ENCODE peak calls at places on chromosomes 4 and X, in seven cellular contexts. One of them, this sample, is unnamed.

GRCh38 chr4:123840232-123840631 is 443.6 kb downstream of the SPRY1 start:
- DNase-seq in esophagus squamous epithelium: no peak
- DNase-seq in CD8-positive, alpha-beta T cell: no peak
- DNase-seq in right cardiac atrium: no peak
- DNase-seq in CD4-positive, CD25-positive, alpha-beta regulatory T cell: no peak
- DNase-seq in OCI-LY7: no peak
- DNase-seq in cardiac muscle cell: no peak
- DNase-seq in this sample: no peak

GRCh38 chr4:159358226-159358625 is 255.3 kb downstream of the RAPGEF2 start:
- DNase-seq in esophagus squamous epithelium: no peak
- DNase-seq in CD8-positive, alpha-beta T cell: no peak
- DNase-seq in right cardiac atrium: no peak
- DNase-seq in CD4-positive, CD25-positive, alpha-beta regulatory T cell: no peak
- DNase-seq in OCI-LY7: no peak
- DNase-seq in cardiac muscle cell: peak; percentile 68
- DNase-seq in this sample: no peak

GRCh38 chr4:40329805-40330204 is 5.3 kb upstream of the CHRNA9 start:
- DNase-seq in esophagus squamous epithelium: no peak
- DNase-seq in CD8-positive, alpha-beta T cell: no peak
- DNase-seq in right cardiac atrium: no peak
- DNase-seq in CD4-positive, CD25-positive, alpha-beta regulatory T cell: no peak
- DNase-seq in OCI-LY7: no peak
- DNase-seq in cardiac muscle cell: no peak
- DNase-seq in this sample: no peak

GRCh38 chr4:102560743-102561341 is 59.7 kb downstream of the NFKB1 start:
- DNase-seq in esophagus squamous epithelium: no peak
- DNase-seq in CD8-positive, alpha-beta T cell: no peak
- DNase-seq in right cardiac atrium: no peak
- DNase-seq in CD4-positive, CD25-positive, alpha-beta regulatory T cell: no peak
- DNase-seq in OCI-LY7: no peak
- DNase-seq in cardiac muscle cell: no peak
- DNase-seq in this sample: no peak

GRCh38 chr4:139469216-139469615 is 15.3 kb downstream of the RAB33B start:
- DNase-seq in esophagus squamous epithelium: no peak
- DNase-seq in CD8-positive, alpha-beta T cell: no peak
- DNase-seq in right cardiac atrium: no peak
- DNase-seq in CD4-positive, CD25-positive, alpha-beta regulatory T cell: no peak
- DNase-seq in OCI-LY7: no peak
- DNase-seq in cardiac muscle cell: no peak
- DNase-seq in this sample: no peak

GRCh38 chrX:153459976-153460375 is 10.4 kb downstream of the HAUS7 start:
- DNase-seq in esophagus squamous epithelium: no peak
- DNase-seq in CD8-positive, alpha-beta T cell: no peak
- DNase-seq in right cardiac atrium: no peak
- DNase-seq in CD4-positive, CD25-positive, alpha-beta regulatory T cell: no peak
- DNase-seq in OCI-LY7: no peak
- DNase-seq in cardiac muscle cell: peak; percentile 35
- DNase-seq in this sample: no peak

GRCh38 chr4:82201303-82201702 is 172.5 kb downstream of the HNRNPD start:
- DNase-seq in esophagus squamous epithelium: no peak
- DNase-seq in CD8-positive, alpha-beta T cell: no peak
- DNase-seq in right cardiac atrium: no peak
- DNase-seq in CD4-positive, CD25-positive, alpha-beta regulatory T cell: no peak
- DNase-seq in OCI-LY7: no peak
- DNase-seq in cardiac muscle cell: peak; percentile 29
- DNase-seq in this sample: no peak

GRCh38 chr4:1976416-1977352 is 32.1 kb downstream of the NELFA start:
- DNase-seq in esophagus squamous epithelium: no peak
- DNase-seq in CD8-positive, alpha-beta T cell: no peak
- DNase-seq in right cardiac atrium: no peak
- DNase-seq in CD4-positive, CD25-positive, alpha-beta regulatory T cell: no peak
- DNase-seq in OCI-LY7: no peak
- DNase-seq in cardiac muscle cell: no peak
- DNase-seq in this sample: no peak

GRCh38 chr4:169252339-169253086 is 18.2 kb downstream of the SH3RF1 start:
- DNase-seq in esophagus squamous epithelium: no peak
- DNase-seq in CD8-positive, alpha-beta T cell: no peak
- DNase-seq in right cardiac atrium: no peak
- DNase-seq in CD4-positive, CD25-positive, alpha-beta regulatory T cell: no peak
- DNase-seq in OCI-LY7: no peak
- DNase-seq in cardiac muscle cell: peak; percentile 54
- DNase-seq in this sample: no peak

GRCh38 chr4:84878090-84878489 is 88.4 kb downstream of the WDFY3 start:
- DNase-seq in esophagus squamous epithelium: no peak
- DNase-seq in CD8-positive, alpha-beta T cell: no peak
- DNase-seq in right cardiac atrium: no peak
- DNase-seq in CD4-positive, CD25-positive, alpha-beta regulatory T cell: no peak
- DNase-seq in OCI-LY7: no peak
- DNase-seq in cardiac muscle cell: peak; percentile 73
- DNase-seq in this sample: no peak

GRCh38 chrX:125203737-125204578 is 115.7 kb upstream of the TEX13C start:
- DNase-seq in esophagus squamous epithelium: no peak
- DNase-seq in CD8-positive, alpha-beta T cell: no peak
- DNase-seq in right cardiac atrium: peak; percentile 22
- DNase-seq in CD4-positive, CD25-positive, alpha-beta regulatory T cell: no peak
- DNase-seq in OCI-LY7: no peak
- DNase-seq in cardiac muscle cell: no peak
- DNase-seq in this sample: no peak

GRCh38 chrX:22958250-22958649 is 41.5 kb upstream of the DDX53 start:
- DNase-seq in esophagus squamous epithelium: no peak
- DNase-seq in CD8-positive, alpha-beta T cell: no peak
- DNase-seq in right cardiac atrium: no peak
- DNase-seq in CD4-positive, CD25-positive, alpha-beta regulatory T cell: no peak
- DNase-seq in OCI-LY7: no peak
- DNase-seq in cardiac muscle cell: no peak
- DNase-seq in this sample: no peak

GRCh38 chr4:20916106-20916505 is 215.8 kb downstream of the PACRGL start:
- DNase-seq in esophagus squamous epithelium: no peak
- DNase-seq in CD8-positive, alpha-beta T cell: peak; percentile 23
- DNase-seq in right cardiac atrium: no peak
- DNase-seq in CD4-positive, CD25-positive, alpha-beta regulatory T cell: no peak
- DNase-seq in OCI-LY7: no peak
- DNase-seq in cardiac muscle cell: no peak
- DNase-seq in this sample: no peak

GRCh38 chr4:99723555-99724450 is 66.2 kb upstream of the C4orf54 start:
- DNase-seq in esophagus squamous epithelium: no peak
- DNase-seq in CD8-positive, alpha-beta T cell: no peak
- DNase-seq in right cardiac atrium: peak; percentile 48
- DNase-seq in CD4-positive, CD25-positive, alpha-beta regulatory T cell: no peak
- DNase-seq in OCI-LY7: no peak
- DNase-seq in cardiac muscle cell: peak; percentile 74
- DNase-seq in this sample: peak; percentile 88

GRCh38 chr4:21470531-21470930 is 478.0 kb downstream of the KCNIP4 start:
- DNase-seq in esophagus squamous epithelium: no peak
- DNase-seq in CD8-positive, alpha-beta T cell: no peak
- DNase-seq in right cardiac atrium: no peak
- DNase-seq in CD4-positive, CD25-positive, alpha-beta regulatory T cell: no peak
- DNase-seq in OCI-LY7: no peak
- DNase-seq in cardiac muscle cell: peak; percentile 69
- DNase-seq in this sample: no peak

GRCh38 chrX:138018145-138018799 is 452.3 kb downstream of the ZIC3 start:
- DNase-seq in esophagus squamous epithelium: no peak
- DNase-seq in CD8-positive, alpha-beta T cell: no peak
- DNase-seq in right cardiac atrium: no peak
- DNase-seq in CD4-positive, CD25-positive, alpha-beta regulatory T cell: no peak
- DNase-seq in OCI-LY7: no peak
- DNase-seq in cardiac muscle cell: no peak
- DNase-seq in this sample: no peak

DNA sequence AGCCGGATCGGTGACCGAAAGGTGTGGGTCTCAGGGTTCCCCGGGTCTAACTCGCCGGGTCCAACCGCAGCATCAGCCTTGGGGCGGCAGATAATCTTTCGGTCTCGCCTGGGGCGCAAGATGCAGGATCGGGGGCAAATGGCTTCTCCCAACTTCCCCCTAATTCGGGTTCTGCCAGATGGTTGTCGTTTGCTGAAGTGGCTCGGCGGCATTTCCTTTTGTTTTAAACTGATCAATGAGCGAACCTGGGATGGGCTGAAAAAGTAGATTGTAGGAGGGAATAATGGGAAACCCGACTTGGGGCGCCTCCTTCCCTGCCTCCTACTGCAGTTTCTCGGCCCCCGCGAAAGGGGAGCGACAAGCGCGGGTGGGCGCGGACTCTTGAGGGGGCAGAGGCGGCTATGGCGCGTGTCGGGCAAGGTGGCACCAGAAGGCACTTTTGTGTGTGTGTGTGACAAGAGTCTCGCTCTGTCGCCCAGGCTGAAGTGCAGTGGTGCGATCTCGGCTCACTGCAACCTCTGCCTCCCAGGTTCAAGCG is 3.1 kb downstream of the PDGFRA start:
- DNase-seq in esophagus squamous epithelium: no peak
- DNase-seq in CD8-positive, alpha-beta T cell: no peak
- DNase-seq in right cardiac atrium: no peak
- DNase-seq in CD4-positive, CD25-positive, alpha-beta regulatory T cell: no peak
- DNase-seq in OCI-LY7: no peak
- DNase-seq in cardiac muscle cell: peak; percentile 21
- DNase-seq in this sample: no peak
- H3K9me3 ChIP-seq in esophagus squamous epithelium: no peaks in the 10 kb centered on the region
- H3K9me3 ChIP-seq in CD8-positive, alpha-beta T cell: no peaks in the 10 kb centered on the region
- H3K9me3 ChIP-seq in right cardiac atrium: no peaks in the 10 kb centered on the region
- H3K9me3 ChIP-seq in CD4-positive, CD25-positive, alpha-beta regulatory T cell: no peaks in the 10 kb centered on the region
- H3K9me3 ChIP-seq in OCI-LY7: no peaks in the 10 kb centered on the region
- H3K9me3 ChIP-seq in cardiac muscle cell: no peaks in the 10 kb centered on the region
- H3K9me3 ChIP-seq in this sample: no peaks in the 10 kb centered on the region

GRCh38 chrX:40157228-40158035 is 59.7 kb upstream of the BCOR start:
- DNase-seq in esophagus squamous epithelium: no peak
- DNase-seq in CD8-positive, alpha-beta T cell: no peak
- DNase-seq in right cardiac atrium: no peak
- DNase-seq in CD4-positive, CD25-positive, alpha-beta regulatory T cell: no peak
- DNase-seq in OCI-LY7: peak; percentile 25
- DNase-seq in cardiac muscle cell: no peak
- DNase-seq in this sample: no peak

GRCh38 chrX:40158036-40158706 is 60.4 kb upstream of the BCOR start:
- DNase-seq in esophagus squamous epithelium: no peak
- DNase-seq in CD8-positive, alpha-beta T cell: peak; percentile 28
- DNase-seq in right cardiac atrium: no peak
- DNase-seq in CD4-positive, CD25-positive, alpha-beta regulatory T cell: no peak
- DNase-seq in OCI-LY7: peak; percentile 51
- DNase-seq in cardiac muscle cell: no peak
- DNase-seq in this sample: no peak

GRCh38 chrX:40154853-40155616 is 57.3 kb upstream of the BCOR start:
- DNase-seq in esophagus squamous epithelium: no peak
- DNase-seq in CD8-positive, alpha-beta T cell: no peak
- DNase-seq in right cardiac atrium: peak; percentile 86
- DNase-seq in CD4-positive, CD25-positive, alpha-beta regulatory T cell: no peak
- DNase-seq in OCI-LY7: peak; percentile 29
- DNase-seq in cardiac muscle cell: peak; percentile 75
- DNase-seq in this sample: peak; percentile 88

GRCh38 chrX:40155617-40156471 is 58.1 kb upstream of the BCOR start:
- DNase-seq in esophagus squamous epithelium: no peak
- DNase-seq in CD8-positive, alpha-beta T cell: no peak
- DNase-seq in right cardiac atrium: no peak
- DNase-seq in CD4-positive, CD25-positive, alpha-beta regulatory T cell: no peak
- DNase-seq in OCI-LY7: peak; percentile 28
- DNase-seq in cardiac muscle cell: no peak
- DNase-seq in this sample: no peak

GRCh38 chrX:40156472-40157227 is 58.9 kb upstream of the BCOR start:
- DNase-seq in esophagus squamous epithelium: no peak
- DNase-seq in CD8-positive, alpha-beta T cell: no peak
- DNase-seq in right cardiac atrium: no peak
- DNase-seq in CD4-positive, CD25-positive, alpha-beta regulatory T cell: no peak
- DNase-seq in OCI-LY7: no peak
- DNase-seq in cardiac muscle cell: no peak
- DNase-seq in this sample: no peak
- H3K9me3 ChIP-seq in esophagus squamous epithelium: no peaks in the 10 kb centered on the region
- H3K9me3 ChIP-seq in CD8-positive, alpha-beta T cell: no peaks in the 10 kb centered on the region
- H3K9me3 ChIP-seq in right cardiac atrium: no peaks in the 10 kb centered on the region
- H3K9me3 ChIP-seq in CD4-positive, CD25-positive, alpha-beta regulatory T cell: no peaks in the 10 kb centered on the region
- H3K9me3 ChIP-seq in OCI-LY7: no peaks in the 10 kb centered on the region
- H3K9me3 ChIP-seq in cardiac muscle cell: no peaks in the 10 kb centered on the region
- H3K9me3 ChIP-seq in this sample: no peaks in the 10 kb centered on the region

GRCh38 chr4:174874898-174875297 is 43.3 kb upstream of the ADAM29 start:
- DNase-seq in esophagus squamous epithelium: no peak
- DNase-seq in CD8-positive, alpha-beta T cell: no peak
- DNase-seq in right cardiac atrium: no peak
- DNase-seq in CD4-positive, CD25-positive, alpha-beta regulatory T cell: no peak
- DNase-seq in OCI-LY7: peak; percentile 59
- DNase-seq in cardiac muscle cell: no peak
- DNase-seq in this sample: no peak
- H3K9me3 ChIP-seq in esophagus squamous epithelium: no peaks in the 10 kb centered on the region
- H3K9me3 ChIP-seq in CD8-positive, alpha-beta T cell: no peaks in the 10 kb centered on the region
- H3K9me3 ChIP-seq in right cardiac atrium: no peaks in the 10 kb centered on the region
- H3K9me3 ChIP-seq in CD4-positive, CD25-positive, alpha-beta regulatory T cell: no peaks in the 10 kb centered on the region
- H3K9me3 ChIP-seq in OCI-LY7: peaks cover 34% of the 10 kb centered on the region
- H3K9me3 ChIP-seq in cardiac muscle cell: no peaks in the 10 kb centered on the region
- H3K9me3 ChIP-seq in this sample: no peaks in the 10 kb centered on the region

GRCh38 chrX:10125248-10125615 is 31.5 kb upstream of the CLCN4 start:
- DNase-seq in esophagus squamous epithelium: no peak
- DNase-seq in CD8-positive, alpha-beta T cell: no peak
- DNase-seq in right cardiac atrium: no peak
- DNase-seq in CD4-positive, CD25-positive, alpha-beta regulatory T cell: no peak
- DNase-seq in OCI-LY7: no peak
- DNase-seq in cardiac muscle cell: no peak
- DNase-seq in this sample: no peak

GRCh38 chrX:10126834-10127233 is 29.9 kb upstream of the CLCN4 start:
- DNase-seq in esophagus squamous epithelium: no peak
- DNase-seq in CD8-positive, alpha-beta T cell: no peak
- DNase-seq in right cardiac atrium: no peak
- DNase-seq in CD4-positive, CD25-positive, alpha-beta regulatory T cell: no peak
- DNase-seq in OCI-LY7: no peak
- DNase-seq in cardiac muscle cell: no peak
- DNase-seq in this sample: no peak

GRCh38 chrX:10121787-10122186 is 35.0 kb upstream of the CLCN4 start:
- DNase-seq in esophagus squamous epithelium: no peak
- DNase-seq in CD8-positive, alpha-beta T cell: no peak
- DNase-seq in right cardiac atrium: no peak
- DNase-seq in CD4-positive, CD25-positive, alpha-beta regulatory T cell: no peak
- DNase-seq in OCI-LY7: peak; percentile 88
- DNase-seq in cardiac muscle cell: no peak
- DNase-seq in this sample: no peak

GRCh38 chrX:10126044-10126443 is 30.7 kb upstream of the CLCN4 start:
- DNase-seq in esophagus squamous epithelium: no peak
- DNase-seq in CD8-positive, alpha-beta T cell: no peak
- DNase-seq in right cardiac atrium: no peak
- DNase-seq in CD4-positive, CD25-positive, alpha-beta regulatory T cell: no peak
- DNase-seq in OCI-LY7: no peak
- DNase-seq in cardiac muscle cell: no peak
- DNase-seq in this sample: no peak

DNA sequence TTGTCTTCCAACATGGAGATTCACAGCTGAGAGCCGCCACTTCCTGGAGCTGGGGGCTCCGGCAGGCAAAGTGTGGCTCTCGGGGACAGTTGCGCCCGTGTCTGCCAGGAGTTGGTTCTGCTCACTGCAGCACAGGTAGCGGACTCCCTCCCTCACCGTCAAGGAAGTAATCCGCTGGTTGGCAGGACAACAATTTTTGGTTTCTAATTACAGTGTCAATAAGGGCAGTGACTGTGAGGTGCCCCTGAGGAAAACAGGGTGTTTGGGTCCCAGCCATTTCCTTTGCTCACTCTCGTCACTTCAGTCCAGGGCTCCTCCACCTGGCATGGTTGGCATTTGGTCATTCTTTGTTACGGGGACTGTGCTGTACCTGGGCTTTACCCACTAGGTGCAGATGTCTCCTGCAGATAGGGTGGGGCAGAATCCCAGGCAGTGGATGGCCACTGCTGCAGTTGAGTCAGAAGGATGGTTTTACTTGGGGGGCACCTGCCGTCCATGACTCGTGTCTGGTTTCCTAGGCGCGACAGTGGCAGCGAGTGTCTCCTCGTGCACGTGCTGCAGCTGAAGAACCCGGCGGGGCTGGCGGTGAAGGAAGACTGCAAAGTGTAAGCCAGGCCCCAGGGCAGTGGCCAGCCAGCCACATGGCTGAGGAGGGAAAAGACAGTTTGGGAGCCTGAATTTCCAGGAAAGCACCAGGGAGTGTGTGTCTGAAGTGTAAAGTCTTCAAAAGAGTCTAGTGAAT is 32.1 kb upstream of the CLCN4 start:
- DNase-seq in esophagus squamous epithelium: no peak
- DNase-seq in CD8-positive, alpha-beta T cell: no peak
- DNase-seq in right cardiac atrium: no peak
- DNase-seq in CD4-positive, CD25-positive, alpha-beta regulatory T cell: no peak
- DNase-seq in OCI-LY7: no peak
- DNase-seq in cardiac muscle cell: no peak
- DNase-seq in this sample: no peak
- H3K9me3 ChIP-seq in esophagus squamous epithelium: no peaks in the 10 kb centered on the region
- H3K9me3 ChIP-seq in CD8-positive, alpha-beta T cell: no peaks in the 10 kb centered on the region
- H3K9me3 ChIP-seq in right cardiac atrium: no peaks in the 10 kb centered on the region
- H3K9me3 ChIP-seq in CD4-positive, CD25-positive, alpha-beta regulatory T cell: no peaks in the 10 kb centered on the region
- H3K9me3 ChIP-seq in OCI-LY7: no peaks in the 10 kb centered on the region
- H3K9me3 ChIP-seq in cardiac muscle cell: no peaks in the 10 kb centered on the region
- H3K9me3 ChIP-seq in this sample: no peaks in the 10 kb centered on the region

This sample was measured in sigmoid colon.